ENCODE peak calls at places on chromosomes 5 and 9, in seven cellular contexts. One of them, this sample, is unnamed.

GRCh38 chr5:112691758-112692157 is 45.9 kb upstream of the APC start:
- DNase-seq in ACHN: peak; percentile 19
- DNase-seq in NCI-H82: peak; percentile 66
- DNase-seq in chondrocyte: no peak
- DNase-seq in BJ: no peak
- DNase-seq in stimulated activated CD4-positive, alpha-beta T cell treated with anti-CD3 and anti-CD28 coated beads, Interleukin-2, amount 100 ng/mL, for 48 hours: peak; percentile 11
- DNase-seq in activated CD4-positive, alpha-beta memory T cell treated with anti-CD3 and anti-CD28 coated beads for 36 hours: peak; percentile 27
- DNase-seq in this sample: peak; percentile 53

GRCh38 chr5:9350301-9350797 is 195.5 kb downstream of the SEMA5A start:
- DNase-seq in chondrocyte: no peak
- DNase-seq in NCI-H82: no peak
- DNase-seq in activated CD4-positive, alpha-beta memory T cell treated with anti-CD3 and anti-CD28 coated beads for 36 hours: no peak
- DNase-seq in BJ: peak; percentile 55
- DNase-seq in stimulated activated CD4-positive, alpha-beta T cell treated with anti-CD3 and anti-CD28 coated beads, Interleukin-2, amount 100 ng/mL, for 48 hours: no peak
- DNase-seq in ACHN: no peak
- DNase-seq in this sample: peak; percentile 85

GRCh38 chr9:125933056-125933455 is 185.9 kb downstream of the PBX3 start:
- DNase-seq in ACHN: no peak
- DNase-seq in chondrocyte: no peak
- DNase-seq in BJ: no peak
- DNase-seq in activated CD4-positive, alpha-beta memory T cell treated with anti-CD3 and anti-CD28 coated beads for 36 hours: no peak
- DNase-seq in stimulated activated CD4-positive, alpha-beta T cell treated with anti-CD3 and anti-CD28 coated beads, Interleukin-2, amount 100 ng/mL, for 48 hours: no peak
- DNase-seq in NCI-H82: no peak
- DNase-seq in this sample: no peak

GRCh38 chr9:7402704-7403389 is 396.7 kb downstream of the DMAC1 start:
- DNase-seq in stimulated activated CD4-positive, alpha-beta T cell treated with anti-CD3 and anti-CD28 coated beads, Interleukin-2, amount 100 ng/mL, for 48 hours: no peak
- DNase-seq in ACHN: no peak
- DNase-seq in chondrocyte: no peak
- DNase-seq in activated CD4-positive, alpha-beta memory T cell treated with anti-CD3 and anti-CD28 coated beads for 36 hours: no peak
- DNase-seq in BJ: peak; percentile 49
- DNase-seq in NCI-H82: no peak
- DNase-seq in this sample: peak; percentile 38

GRCh38 chr5:122262107-122262506 is 49.9 kb upstream of the SNCAIP start:
- DNase-seq in ACHN: no peak
- DNase-seq in chondrocyte: no peak
- DNase-seq in NCI-H82: no peak
- DNase-seq in stimulated activated CD4-positive, alpha-beta T cell treated with anti-CD3 and anti-CD28 coated beads, Interleukin-2, amount 100 ng/mL, for 48 hours: no peak
- DNase-seq in BJ: no peak
- DNase-seq in activated CD4-positive, alpha-beta memory T cell treated with anti-CD3 and anti-CD28 coated beads for 36 hours: no peak
- DNase-seq in this sample: peak; percentile 20

GRCh38 chr5:149015561-149015960 is 47.3 kb downstream of the SH3TC2 start:
- DNase-seq in stimulated activated CD4-positive, alpha-beta T cell treated with anti-CD3 and anti-CD28 coated beads, Interleukin-2, amount 100 ng/mL, for 48 hours: no peak
- DNase-seq in ACHN: no peak
- DNase-seq in BJ: no peak
- DNase-seq in activated CD4-positive, alpha-beta memory T cell treated with anti-CD3 and anti-CD28 coated beads for 36 hours: no peak
- DNase-seq in NCI-H82: no peak
- DNase-seq in chondrocyte: no peak
- DNase-seq in this sample: no peak

GRCh38 chr5:145499483-145499882 is 335.7 kb downstream of the PRELID2 start:
- DNase-seq in chondrocyte: no peak
- DNase-seq in stimulated activated CD4-positive, alpha-beta T cell treated with anti-CD3 and anti-CD28 coated beads, Interleukin-2, amount 100 ng/mL, for 48 hours: no peak
- DNase-seq in ACHN: no peak
- DNase-seq in NCI-H82: peak; percentile 90
- DNase-seq in activated CD4-positive, alpha-beta memory T cell treated with anti-CD3 and anti-CD28 coated beads for 36 hours: no peak
- DNase-seq in BJ: no peak
- DNase-seq in this sample: peak; percentile 65

GRCh38 chr5:68230285-68230684 is 14.7 kb downstream of the PIK3R1 start:
- DNase-seq in NCI-H82: no peak
- DNase-seq in ACHN: no peak
- DNase-seq in chondrocyte: no peak
- DNase-seq in BJ: no peak
- DNase-seq in activated CD4-positive, alpha-beta memory T cell treated with anti-CD3 and anti-CD28 coated beads for 36 hours: no peak
- DNase-seq in stimulated activated CD4-positive, alpha-beta T cell treated with anti-CD3 and anti-CD28 coated beads, Interleukin-2, amount 100 ng/mL, for 48 hours: no peak
- DNase-seq in this sample: no peak

GRCh38 chr9:91310037-91310436 is 51.7 kb downstream of the AUH start:
- DNase-seq in NCI-H82: peak; percentile 6
- DNase-seq in BJ: no peak
- DNase-seq in chondrocyte: no peak
- DNase-seq in ACHN: no peak
- DNase-seq in stimulated activated CD4-positive, alpha-beta T cell treated with anti-CD3 and anti-CD28 coated beads, Interleukin-2, amount 100 ng/mL, for 48 hours: no peak
- DNase-seq in activated CD4-positive, alpha-beta memory T cell treated with anti-CD3 and anti-CD28 coated beads for 36 hours: no peak
- DNase-seq in this sample: no peak

GRCh38 chr5:178378527-178379484 is 146.2 kb upstream of the PHYKPL start:
- DNase-seq in BJ: no peak
- DNase-seq in NCI-H82: no peak
- DNase-seq in activated CD4-positive, alpha-beta memory T cell treated with anti-CD3 and anti-CD28 coated beads for 36 hours: no peak
- DNase-seq in chondrocyte: peak; percentile 84
- DNase-seq in ACHN: no peak
- DNase-seq in stimulated activated CD4-positive, alpha-beta T cell treated with anti-CD3 and anti-CD28 coated beads, Interleukin-2, amount 100 ng/mL, for 48 hours: no peak
- DNase-seq in this sample: no peak

GRCh38 chr9:35729101-35729500 is 2.9 kb downstream of the TLN1 start:
- DNase-seq in chondrocyte: no peak
- DNase-seq in BJ: no peak
- DNase-seq in NCI-H82: no peak
- DNase-seq in stimulated activated CD4-positive, alpha-beta T cell treated with anti-CD3 and anti-CD28 coated beads, Interleukin-2, amount 100 ng/mL, for 48 hours: no peak
- DNase-seq in ACHN: no peak
- DNase-seq in activated CD4-positive, alpha-beta memory T cell treated with anti-CD3 and anti-CD28 coated beads for 36 hours: no peak
- DNase-seq in this sample: no peak

GRCh38 chr9:31393240-31393639 is 991.2 kb upstream of the ACO1 start:
- DNase-seq in stimulated activated CD4-positive, alpha-beta T cell treated with anti-CD3 and anti-CD28 coated beads, Interleukin-2, amount 100 ng/mL, for 48 hours: no peak
- DNase-seq in activated CD4-positive, alpha-beta memory T cell treated with anti-CD3 and anti-CD28 coated beads for 36 hours: no peak
- DNase-seq in BJ: no peak
- DNase-seq in chondrocyte: no peak
- DNase-seq in ACHN: no peak
- DNase-seq in NCI-H82: no peak
- DNase-seq in this sample: no peak

GRCh38 chr9:112623198-112623597 is 94.7 kb downstream of the INIP start:
- DNase-seq in stimulated activated CD4-positive, alpha-beta T cell treated with anti-CD3 and anti-CD28 coated beads, Interleukin-2, amount 100 ng/mL, for 48 hours: no peak
- DNase-seq in BJ: no peak
- DNase-seq in NCI-H82: no peak
- DNase-seq in activated CD4-positive, alpha-beta memory T cell treated with anti-CD3 and anti-CD28 coated beads for 36 hours: no peak
- DNase-seq in chondrocyte: no peak
- DNase-seq in ACHN: no peak
- DNase-seq in this sample: no peak

GRCh38 chr9:22064957-22065356 is 55.9 kb upstream of the CDKN2B start:
- DNase-seq in stimulated activated CD4-positive, alpha-beta T cell treated with anti-CD3 and anti-CD28 coated beads, Interleukin-2, amount 100 ng/mL, for 48 hours: no peak
- DNase-seq in activated CD4-positive, alpha-beta memory T cell treated with anti-CD3 and anti-CD28 coated beads for 36 hours: no peak
- DNase-seq in NCI-H82: no peak
- DNase-seq in BJ: no peak
- DNase-seq in chondrocyte: no peak
- DNase-seq in ACHN: no peak
- DNase-seq in this sample: no peak

GRCh38 chr5:39209924-39210323 is 9.4 kb downstream of the FYB1 start:
- DNase-seq in chondrocyte: no peak
- DNase-seq in stimulated activated CD4-positive, alpha-beta T cell treated with anti-CD3 and anti-CD28 coated beads, Interleukin-2, amount 100 ng/mL, for 48 hours: peak; percentile 60
- DNase-seq in activated CD4-positive, alpha-beta memory T cell treated with anti-CD3 and anti-CD28 coated beads for 36 hours: peak; percentile 90
- DNase-seq in BJ: no peak
- DNase-seq in ACHN: no peak
- DNase-seq in NCI-H82: no peak
- DNase-seq in this sample: peak; percentile 35

GRCh38 chr9:34493972-34494535 is 28.7 kb downstream of the ENHO start:
- DNase-seq in stimulated activated CD4-positive, alpha-beta T cell treated with anti-CD3 and anti-CD28 coated beads, Interleukin-2, amount 100 ng/mL, for 48 hours: peak; percentile 10
- DNase-seq in ACHN: peak; percentile 45
- DNase-seq in activated CD4-positive, alpha-beta memory T cell treated with anti-CD3 and anti-CD28 coated beads for 36 hours: peak; percentile 49
- DNase-seq in BJ: no peak
- DNase-seq in chondrocyte: no peak
- DNase-seq in NCI-H82: no peak
- DNase-seq in this sample: peak; percentile 52

GRCh38 chr5:157659886-157660660 is 7.8 kb upstream of the SOX30 start:
- DNase-seq in chondrocyte: no peak
- DNase-seq in ACHN: no peak
- DNase-seq in activated CD4-positive, alpha-beta memory T cell treated with anti-CD3 and anti-CD28 coated beads for 36 hours: no peak
- DNase-seq in NCI-H82: no peak
- DNase-seq in BJ: no peak
- DNase-seq in stimulated activated CD4-positive, alpha-beta T cell treated with anti-CD3 and anti-CD28 coated beads, Interleukin-2, amount 100 ng/mL, for 48 hours: no peak
- DNase-seq in this sample: no peak

GRCh38 chr9:127698985-127699670 is 7.7 kb upstream of the CFAP157 start:
- DNase-seq in BJ: peak; percentile 91
- DNase-seq in NCI-H82: peak; percentile 21
- DNase-seq in activated CD4-positive, alpha-beta memory T cell treated with anti-CD3 and anti-CD28 coated beads for 36 hours: peak; percentile 94
- DNase-seq in stimulated activated CD4-positive, alpha-beta T cell treated with anti-CD3 and anti-CD28 coated beads, Interleukin-2, amount 100 ng/mL, for 48 hours: peak; percentile 82
- DNase-seq in ACHN: peak; percentile 50
- DNase-seq in chondrocyte: no peak
- DNase-seq in this sample: peak; percentile 96

GRCh38 chr5:172102913-172103629 is 85.0 kb downstream of the STK10 start:
- DNase-seq in activated CD4-positive, alpha-beta memory T cell treated with anti-CD3 and anti-CD28 coated beads for 36 hours: peak; percentile 48
- DNase-seq in stimulated activated CD4-positive, alpha-beta T cell treated with anti-CD3 and anti-CD28 coated beads, Interleukin-2, amount 100 ng/mL, for 48 hours: peak; percentile 20
- DNase-seq in BJ: peak; percentile 88
- DNase-seq in NCI-H82: no peak
- DNase-seq in ACHN: peak; percentile 89
- DNase-seq in chondrocyte: peak; percentile 97
- DNase-seq in this sample: peak; percentile 98

GRCh38 chr5:43985411-43985810 is 382.4 kb downstream of the NNT start:
- DNase-seq in activated CD4-positive, alpha-beta memory T cell treated with anti-CD3 and anti-CD28 coated beads for 36 hours: no peak
- DNase-seq in ACHN: no peak
- DNase-seq in chondrocyte: no peak
- DNase-seq in stimulated activated CD4-positive, alpha-beta T cell treated with anti-CD3 and anti-CD28 coated beads, Interleukin-2, amount 100 ng/mL, for 48 hours: no peak
- DNase-seq in NCI-H82: no peak
- DNase-seq in BJ: no peak
- DNase-seq in this sample: no peak

GRCh38 chr5:166581827-166582226 is 1709.6 kb upstream of the WWC1 start:
- DNase-seq in chondrocyte: no peak
- DNase-seq in NCI-H82: no peak
- DNase-seq in ACHN: no peak
- DNase-seq in BJ: no peak
- DNase-seq in activated CD4-positive, alpha-beta memory T cell treated with anti-CD3 and anti-CD28 coated beads for 36 hours: no peak
- DNase-seq in stimulated activated CD4-positive, alpha-beta T cell treated with anti-CD3 and anti-CD28 coated beads, Interleukin-2, amount 100 ng/mL, for 48 hours: no peak
- DNase-seq in this sample: peak; percentile 4

GRCh38 chr9:96137666-96138429 is 164.1 kb downstream of the HSD17B3 start:
- DNase-seq in stimulated activated CD4-positive, alpha-beta T cell treated with anti-CD3 and anti-CD28 coated beads, Interleukin-2, amount 100 ng/mL, for 48 hours: no peak
- DNase-seq in chondrocyte: no peak
- DNase-seq in ACHN: no peak
- DNase-seq in BJ: no peak
- DNase-seq in activated CD4-positive, alpha-beta memory T cell treated with anti-CD3 and anti-CD28 coated beads for 36 hours: no peak
- DNase-seq in NCI-H82: peak; percentile 57
- DNase-seq in this sample: no peak

GRCh38 chr9:94865599-94866456 is 139.3 kb downstream of the AOPEP start:
- DNase-seq in NCI-H82: peak; percentile 88
- DNase-seq in BJ: no peak
- DNase-seq in activated CD4-positive, alpha-beta memory T cell treated with anti-CD3 and anti-CD28 coated beads for 36 hours: no peak
- DNase-seq in ACHN: no peak
- DNase-seq in chondrocyte: no peak
- DNase-seq in stimulated activated CD4-positive, alpha-beta T cell treated with anti-CD3 and anti-CD28 coated beads, Interleukin-2, amount 100 ng/mL, for 48 hours: no peak
- DNase-seq in this sample: peak; percentile 68

GRCh38 chr5:177003649-177004048 is 2.9 kb downstream of the UIMC1 start:
- DNase-seq in activated CD4-positive, alpha-beta memory T cell treated with anti-CD3 and anti-CD28 coated beads for 36 hours: no peak
- DNase-seq in ACHN: no peak
- DNase-seq in BJ: no peak
- DNase-seq in chondrocyte: no peak
- DNase-seq in stimulated activated CD4-positive, alpha-beta T cell treated with anti-CD3 and anti-CD28 coated beads, Interleukin-2, amount 100 ng/mL, for 48 hours: no peak
- DNase-seq in NCI-H82: no peak
- DNase-seq in this sample: no peak

GRCh38 chr5:172223901-172224873 is 30.2 kb downstream of the EFCAB9 start:
- DNase-seq in stimulated activated CD4-positive, alpha-beta T cell treated with anti-CD3 and anti-CD28 coated beads, Interleukin-2, amount 100 ng/mL, for 48 hours: peak; percentile 44
- DNase-seq in BJ: no peak
- DNase-seq in NCI-H82: no peak
- DNase-seq in chondrocyte: no peak
- DNase-seq in activated CD4-positive, alpha-beta memory T cell treated with anti-CD3 and anti-CD28 coated beads for 36 hours: peak; percentile 84
- DNase-seq in ACHN: no peak
- DNase-seq in this sample: no peak

GRCh38 chr5:1728846-1729245 is 70.8 kb downstream of the MRPL36 start:
- DNase-seq in chondrocyte: peak; percentile 89
- DNase-seq in BJ: no peak
- DNase-seq in stimulated activated CD4-positive, alpha-beta T cell treated with anti-CD3 and anti-CD28 coated beads, Interleukin-2, amount 100 ng/mL, for 48 hours: no peak
- DNase-seq in activated CD4-positive, alpha-beta memory T cell treated with anti-CD3 and anti-CD28 coated beads for 36 hours: no peak
- DNase-seq in NCI-H82: no peak
- DNase-seq in ACHN: no peak
- DNase-seq in this sample: no peak

GRCh38 chr9:137240321-137240840 is 706 bp upstream of the TUBB4B start:
- DNase-seq in ACHN: peak; percentile 64
- DNase-seq in BJ: no peak
- DNase-seq in chondrocyte: no peak
- DNase-seq in stimulated activated CD4-positive, alpha-beta T cell treated with anti-CD3 and anti-CD28 coated beads, Interleukin-2, amount 100 ng/mL, for 48 hours: peak; percentile 49
- DNase-seq in activated CD4-positive, alpha-beta memory T cell treated with anti-CD3 and anti-CD28 coated beads for 36 hours: peak; percentile 74
- DNase-seq in NCI-H82: peak; percentile 71
- DNase-seq in this sample: peak; percentile 83

GRCh38 chr9:33192493-33193245 is 25.5 kb upstream of the B4GALT1 start:
- DNase-seq in chondrocyte: no peak
- DNase-seq in stimulated activated CD4-positive, alpha-beta T cell treated with anti-CD3 and anti-CD28 coated beads, Interleukin-2, amount 100 ng/mL, for 48 hours: no peak
- DNase-seq in BJ: no peak
- DNase-seq in activated CD4-positive, alpha-beta memory T cell treated with anti-CD3 and anti-CD28 coated beads for 36 hours: no peak
- DNase-seq in ACHN: no peak
- DNase-seq in NCI-H82: peak; percentile 47
- DNase-seq in this sample: no peak

GRCh38 chr9:111843971-111844370 is 49.2 kb upstream of the SHOC1 start:
- DNase-seq in stimulated activated CD4-positive, alpha-beta T cell treated with anti-CD3 and anti-CD28 coated beads, Interleukin-2, amount 100 ng/mL, for 48 hours: no peak
- DNase-seq in activated CD4-positive, alpha-beta memory T cell treated with anti-CD3 and anti-CD28 coated beads for 36 hours: no peak
- DNase-seq in BJ: no peak
- DNase-seq in ACHN: no peak
- DNase-seq in chondrocyte: no peak
- DNase-seq in NCI-H82: no peak
- DNase-seq in this sample: no peak

GRCh38 chr5:37839441-37840035 is 303 bp downstream of the GDNF start:
- DNase-seq in NCI-H82: peak; percentile 46
- DNase-seq in stimulated activated CD4-positive, alpha-beta T cell treated with anti-CD3 and anti-CD28 coated beads, Interleukin-2, amount 100 ng/mL, for 48 hours: no peak
- DNase-seq in BJ: no peak
- DNase-seq in ACHN: peak; percentile 47
- DNase-seq in chondrocyte: peak; percentile 84
- DNase-seq in activated CD4-positive, alpha-beta memory T cell treated with anti-CD3 and anti-CD28 coated beads for 36 hours: no peak
- DNase-seq in this sample: peak; percentile 66

GRCh38 chr9:31740705-31741104 is 643.7 kb upstream of the ACO1 start:
- DNase-seq in stimulated activated CD4-positive, alpha-beta T cell treated with anti-CD3 and anti-CD28 coated beads, Interleukin-2, amount 100 ng/mL, for 48 hours: no peak
- DNase-seq in NCI-H82: no peak
- DNase-seq in ACHN: no peak
- DNase-seq in chondrocyte: no peak
- DNase-seq in activated CD4-positive, alpha-beta memory T cell treated with anti-CD3 and anti-CD28 coated beads for 36 hours: no peak
- DNase-seq in BJ: no peak
- DNase-seq in this sample: no peak

GRCh38 chr5:54477941-54478478 is 22.5 kb downstream of the HSPB3 start:
- DNase-seq in ACHN: no peak
- DNase-seq in activated CD4-positive, alpha-beta memory T cell treated with anti-CD3 and anti-CD28 coated beads for 36 hours: no peak
- DNase-seq in BJ: no peak
- DNase-seq in stimulated activated CD4-positive, alpha-beta T cell treated with anti-CD3 and anti-CD28 coated beads, Interleukin-2, amount 100 ng/mL, for 48 hours: no peak
- DNase-seq in NCI-H82: no peak
- DNase-seq in chondrocyte: no peak
- DNase-seq in this sample: no peak

GRCh38 chr9:131237931-131238401 is 38.3 kb downstream of the FAM78A start:
- DNase-seq in ACHN: peak; percentile 25
- DNase-seq in chondrocyte: no peak
- DNase-seq in stimulated activated CD4-positive, alpha-beta T cell treated with anti-CD3 and anti-CD28 coated beads, Interleukin-2, amount 100 ng/mL, for 48 hours: peak; percentile 81
- DNase-seq in NCI-H82: peak; percentile 38
- DNase-seq in activated CD4-positive, alpha-beta memory T cell treated with anti-CD3 and anti-CD28 coated beads for 36 hours: peak; percentile 93
- DNase-seq in BJ: no peak
- DNase-seq in this sample: peak; percentile 81

GRCh38 chr5:59099270-59099994 is 516.6 kb downstream of the RAB3C start:
- DNase-seq in BJ: no peak
- DNase-seq in activated CD4-positive, alpha-beta memory T cell treated with anti-CD3 and anti-CD28 coated beads for 36 hours: peak; percentile 63
- DNase-seq in ACHN: peak; percentile 19
- DNase-seq in NCI-H82: no peak
- DNase-seq in chondrocyte: no peak
- DNase-seq in stimulated activated CD4-positive, alpha-beta T cell treated with anti-CD3 and anti-CD28 coated beads, Interleukin-2, amount 100 ng/mL, for 48 hours: no peak
- DNase-seq in this sample: peak; percentile 69

GRCh38 chr5:149853019-149853648 is 91.5 kb downstream of the PDE6A start:
- DNase-seq in chondrocyte: no peak
- DNase-seq in activated CD4-positive, alpha-beta memory T cell treated with anti-CD3 and anti-CD28 coated beads for 36 hours: peak; percentile 61
- DNase-seq in stimulated activated CD4-positive, alpha-beta T cell treated with anti-CD3 and anti-CD28 coated beads, Interleukin-2, amount 100 ng/mL, for 48 hours: peak; percentile 35
- DNase-seq in BJ: no peak
- DNase-seq in NCI-H82: peak; percentile 71
- DNase-seq in ACHN: peak; percentile 61
- DNase-seq in this sample: peak; percentile 65

GRCh38 chr9:5072871-5073270 is 87.8 kb downstream of the JAK2 start:
- DNase-seq in NCI-H82: no peak
- DNase-seq in BJ: no peak
- DNase-seq in ACHN: no peak
- DNase-seq in stimulated activated CD4-positive, alpha-beta T cell treated with anti-CD3 and anti-CD28 coated beads, Interleukin-2, amount 100 ng/mL, for 48 hours: no peak
- DNase-seq in activated CD4-positive, alpha-beta memory T cell treated with anti-CD3 and anti-CD28 coated beads for 36 hours: no peak
- DNase-seq in chondrocyte: no peak
- DNase-seq in this sample: no peak